ENCODE peak calls at places on chromosomes 16 and 17, in eight cellular contexts. W is AG04450; K is A549; G is CD4-positive, alpha-beta T cell; A is psoas muscle; Y is ovary; Q is substantia nigra; C is HCT116. H is an unnamed sample.

GRCh38 chr16:1301562-1301961 is 7.9 kb upstream of the UBE2I start:
- DNase-seq in W (no peak), K (no peak), G (no peak), A (no peak), Y (no peak), Q (no peak), C (no peak), H (no peak)

GRCh38 chr17:7875804-7876203 is 12.8 kb upstream of the CHD3 start:
- DNase-seq in W (no peak), K (no peak), G (no peak), A (no peak), Y (no peak), Q (no peak), C (no peak), H (no peak)

GRCh38 chr17:45172541-45173286 is 11.0 kb downstream of the HEXIM2 start:
- DNase-seq in W (no peak), K (peak), G (peak), A (peak), Y (peak), Q (peak), C (peak), H (peak)

GRCh38 chr16:58329147-58329546 is 34.3 kb upstream of the PRSS54 start:
- DNase-seq in W (no peak), K (no peak), G (no peak), A (no peak), Y (no peak), Q (no peak), C (no peak), H (no peak)

GRCh38 chr16:85146532-85146797 is 34.2 kb upstream of the CIBAR2 start:
- DNase-seq in W (no peak), K (no peak), G (no peak), A (no peak), Y (no peak), Q (no peak), C (no peak), H (no peak)

GRCh38 chr17:28317965-28318758 is 838 bp upstream of the TMEM97 start:
- DNase-seq in W (no peak), K (no peak), G (no peak), A (no peak), Y (peak), Q (no peak), C (no peak), H (no peak)

GRCh38 chr16:74626741-74627416 is 20.0 kb upstream of the GLG1 start:
- DNase-seq in W (no peak), K (no peak), G (no peak), A (no peak), Y (no peak), Q (no peak), C (no peak), H (no peak)

GRCh38 chr17:70767102-70767701 is 597.9 kb downstream of the KCNJ2 start:
- DNase-seq in W (peak), K (peak), G (no peak), A (no peak), Y (no peak), Q (no peak), C (peak), H (no peak)

GRCh38 chr17:79179334-79179733 is 104.7 kb downstream of the ENGASE start:
- DNase-seq in W (no peak), K (no peak), G (no peak), A (no peak), Y (no peak), Q (no peak), C (no peak), H (no peak)

GRCh38 chr16:17768257-17768656 is 297.5 kb upstream of the XYLT1 start:
- DNase-seq in W (no peak), K (no peak), G (no peak), A (no peak), Y (no peak), Q (no peak), C (no peak), H (no peak)

GRCh38 chr16:57642368-57643135 is 14.1 kb downstream of the ADGRG1 start:
- DNase-seq in W (no peak), K (no peak), G (no peak), A (no peak), Y (no peak), Q (no peak), C (no peak), H (no peak)

GRCh38 chr16:19284207-19284606 is 1.3 kb upstream of the CLEC19A start:
- DNase-seq in W (no peak), K (peak), G (no peak), A (no peak), Y (no peak), Q (no peak), C (peak), H (no peak)

GRCh38 chr16:57140866-57141668 is 44.8 kb downstream of the PSME3IP1 start:
- DNase-seq in W (no peak), K (no peak), G (no peak), A (no peak), Y (peak), Q (no peak), C (no peak), H (no peak)

GRCh38 chr17:13557077-13557476 is 44.7 kb downstream of the HS3ST3A1 start:
- DNase-seq in W (peak), K (no peak), G (no peak), A (no peak), Y (no peak), Q (no peak), C (no peak), H (no peak)

GRCh38 chr17:28467456-28468025 is 5.9 kb upstream of the SLC13A2 start:
- DNase-seq in W (peak), K (no peak), G (no peak), A (no peak), Y (no peak), Q (no peak), C (no peak), H (no peak)

GRCh38 chr16:4613636-4614570 is 785 bp downstream of the UBALD1 start:
- DNase-seq in W (no peak), K (peak), G (no peak), A (peak), Y (peak), Q (no peak), C (no peak), H (peak)

GRCh38 chr16:53091508-53092211 is 36.9 kb downstream of the CHD9 start:
- DNase-seq in W (peak), K (no peak), G (no peak), A (peak), Y (no peak), Q (peak), C (no peak), H (peak)

GRCh38 chr17:55549140-55549539 is 37.9 kb upstream of the SMIM36 start:
- DNase-seq in W (no peak), K (peak), G (no peak), A (no peak), Y (no peak), Q (no peak), C (peak), H (no peak)

GRCh38 chr16:66842765-66843164 is 1.4 kb upstream of the CA7 start:
- DNase-seq in W (no peak), K (no peak), G (no peak), A (no peak), Y (no peak), Q (no peak), C (no peak), H (no peak)

GRCh38 chr16:15874745-15875314 is 13.6 kb downstream of the CEP20 start:
- DNase-seq in W (peak), K (peak), G (no peak), A (peak), Y (peak), Q (peak), C (peak), H (peak)

GRCh38 chr17:82065193-82065637 is 389 bp downstream of the DUS1L start:
- DNase-seq in W (no peak), K (no peak), G (no peak), A (peak), Y (no peak), Q (no peak), C (no peak), H (no peak)

GRCh38 chr17:82062984-82063368 is 2.6 kb downstream of the DUS1L start:
- DNase-seq in W (no peak), K (no peak), G (no peak), A (peak), Y (no peak), Q (no peak), C (no peak), H (no peak)

GRCh38 chr17:82064433-82065192 is 991 bp downstream of the DUS1L start:
- DNase-seq in W (no peak), K (no peak), G (no peak), A (peak), Y (no peak), Q (no peak), C (no peak), H (no peak)

GRCh38 chr17:82062076-82062983 is 3.3 kb downstream of the DUS1L start:
- DNase-seq in W (no peak), K (no peak), G (no peak), A (peak), Y (no peak), Q (no peak), C (no peak), H (no peak)

DNA sequence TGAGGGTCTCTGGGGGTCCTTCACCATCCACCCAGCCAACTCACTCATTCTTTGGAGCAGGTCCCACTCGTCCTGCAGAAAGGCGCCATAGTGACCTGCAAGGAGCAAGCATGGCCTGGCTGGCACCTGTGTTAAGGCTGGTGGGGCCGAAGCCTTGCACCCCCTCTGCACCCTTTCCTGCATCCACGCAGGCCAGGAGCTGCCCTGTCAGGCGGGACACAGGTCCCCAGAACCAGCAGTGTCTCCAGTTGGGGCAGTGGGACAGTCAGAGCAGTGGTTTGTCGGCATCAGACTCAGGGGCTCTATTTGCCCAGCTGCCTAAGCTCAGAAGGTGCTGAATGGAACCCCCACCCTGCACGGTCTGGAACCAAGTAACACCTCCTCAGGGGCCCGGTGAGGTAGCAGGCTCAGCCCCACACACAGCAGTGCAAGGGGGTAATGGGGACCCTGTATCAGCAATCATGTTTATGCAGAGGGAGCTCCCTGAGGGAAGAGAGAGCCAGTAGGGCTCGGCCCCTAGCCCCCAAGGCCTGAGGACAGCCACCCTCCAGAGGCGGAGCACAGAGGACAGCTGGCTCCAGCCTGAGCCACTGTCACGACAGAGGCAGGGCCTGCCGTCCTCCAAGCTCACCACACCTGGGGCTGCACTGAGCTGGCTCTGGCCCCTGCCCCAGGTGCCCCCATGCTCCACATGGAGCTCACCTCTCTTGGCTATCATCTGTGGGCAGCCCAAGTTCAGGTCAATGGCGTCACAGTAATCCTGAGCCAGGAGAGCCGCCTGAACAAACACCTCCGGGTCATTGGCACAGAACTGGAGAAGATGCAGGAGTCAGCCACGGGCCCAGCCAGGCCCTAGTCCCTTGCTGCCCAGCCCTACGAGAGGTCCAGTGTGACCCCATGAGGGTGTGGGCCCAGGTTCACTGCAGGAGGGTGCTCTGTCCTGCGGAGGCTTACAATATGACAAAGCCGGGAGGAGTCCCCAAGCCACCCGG is 1.9 kb downstream of the DUS1L start:
- DNase-seq in W (no peak), K (no peak), G (no peak), A (peak), Y (no peak), Q (no peak), C (no peak), H (no peak)
- H3K27ac ChIP-seq in W (no peak), K (no peak), G (no peak), A (no peak), Y (no peak), Q (no peak), C (peak), H (no peak)

GRCh38 chr17:36195474-36196098 is 972 bp downstream of the CCL3L1 start:
- DNase-seq in W (no peak), K (no peak), G (no peak), A (no peak), Y (no peak), Q (no peak), C (no peak), H (no peak)
- H3K27ac ChIP-seq in W (no peak), K (no peak), G (no peak), A (no peak), Y (no peak), Q (no peak), C (no peak), H (no peak)

DNA sequence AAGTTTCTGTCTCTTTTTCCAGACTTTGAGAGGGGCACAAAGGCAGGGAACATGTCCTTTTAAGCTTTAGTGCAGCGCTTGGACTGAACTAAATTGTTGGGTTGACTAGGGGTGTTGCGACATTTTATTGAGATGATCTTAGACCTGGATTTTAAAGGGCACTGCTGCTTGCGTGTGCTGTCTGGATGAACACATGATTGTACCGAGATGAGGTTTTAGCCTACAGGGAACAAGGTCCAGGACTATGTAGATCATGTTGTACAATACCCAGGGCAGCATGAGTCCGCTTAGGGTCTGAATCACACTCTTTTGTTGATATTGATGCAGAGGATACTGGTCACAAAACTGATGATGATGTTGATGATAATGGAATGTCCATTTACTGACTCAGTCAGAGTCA is 5.2 kb upstream of the RGS9 start:
- DNase-seq in W (peak), K (peak), G (no peak), A (no peak), Y (no peak), Q (no peak), C (no peak), H (no peak)
- H3K27ac ChIP-seq in W (no peak), K (peak), G (no peak), A (no peak), Y (no peak), Q (no peak), C (no peak), H (no peak)

DNA sequence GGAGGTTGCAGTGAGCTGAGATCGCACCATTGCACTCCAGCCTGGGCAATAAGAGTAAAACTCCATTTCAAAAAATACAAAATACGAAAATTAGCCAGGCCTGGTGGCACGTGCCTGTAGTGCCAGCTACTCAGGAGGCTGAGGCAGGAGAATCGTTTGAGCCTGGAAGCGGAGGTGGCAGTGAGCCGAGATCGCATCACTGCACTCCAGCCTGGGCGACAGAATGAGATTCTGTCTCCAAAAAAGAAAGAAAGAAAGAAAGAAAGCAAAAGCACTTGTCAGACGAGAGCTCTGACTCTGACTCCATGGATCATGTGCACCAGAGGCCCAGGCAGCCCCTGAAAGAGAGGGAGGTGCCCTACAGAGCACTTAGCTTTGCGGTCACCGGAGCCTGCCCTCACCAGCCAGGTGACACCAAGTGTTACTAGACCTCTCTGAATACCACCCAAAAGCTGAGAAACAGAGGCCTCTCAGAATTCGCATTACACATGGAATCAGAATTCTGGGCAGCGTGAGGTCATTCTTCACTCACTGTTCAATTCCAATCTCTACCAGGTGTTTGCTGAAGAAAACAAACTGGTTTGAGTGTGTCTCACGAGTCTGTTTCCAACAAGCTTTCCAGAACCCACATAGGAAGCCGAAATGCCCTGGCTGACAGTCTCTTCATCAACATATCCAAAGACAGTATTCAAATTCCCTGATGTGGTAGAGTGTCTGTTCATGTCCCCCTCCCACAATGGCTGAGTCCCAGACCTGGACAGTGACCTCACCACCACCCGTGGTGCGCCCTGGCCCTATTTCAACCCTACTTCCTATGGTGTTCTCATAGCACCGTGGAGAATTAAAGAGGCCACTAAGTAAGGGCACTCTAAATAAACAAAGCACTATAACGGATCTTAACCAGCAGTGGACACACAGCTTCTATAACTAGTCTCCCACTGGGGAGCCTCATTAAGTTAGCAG is 1.5 kb downstream of the FLCN start:
- DNase-seq in W (no peak), K (no peak), G (no peak), A (peak), Y (no peak), Q (no peak), C (no peak), H (no peak)
- H3K27ac ChIP-seq in W (peak), K (peak), G (no peak), A (peak), Y (no peak), Q (peak), C (no peak), H (peak)

GRCh38 chr17:57549996-57550395 is 195.1 kb downstream of the CCDC182 start:
- DNase-seq in W (no peak), K (no peak), G (no peak), A (no peak), Y (no peak), Q (no peak), C (no peak), H (no peak)
- H3K27ac ChIP-seq in W (no peak), K (no peak), G (no peak), A (no peak), Y (no peak), Q (peak), C (no peak), H (peak)

DNA sequence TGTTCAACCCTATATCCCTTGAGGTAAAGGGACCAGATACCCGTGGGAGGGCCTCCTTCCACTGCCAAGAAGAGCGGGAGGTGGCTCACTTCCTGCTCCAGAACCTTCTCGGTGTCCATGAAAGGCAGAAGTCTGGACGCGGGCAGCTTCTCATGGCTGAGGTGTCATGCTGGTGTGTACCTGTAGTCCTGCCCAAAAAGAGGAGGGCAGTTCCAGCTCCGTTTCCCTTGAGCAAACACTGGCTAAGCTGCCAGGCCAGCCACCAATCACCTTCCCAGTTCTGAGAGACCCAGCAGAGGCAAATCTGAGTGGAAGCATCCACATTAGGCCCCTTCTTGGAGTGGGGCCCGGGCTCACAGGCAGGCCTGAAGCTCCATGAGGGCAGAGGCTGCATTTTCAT is 5.6 kb downstream of the TMEM11 start:
- DNase-seq in W (no peak), K (no peak), G (no peak), A (no peak), Y (no peak), Q (no peak), C (no peak), H (no peak)
- H3K27ac ChIP-seq in W (no peak), K (no peak), G (no peak), A (peak), Y (no peak), Q (no peak), C (no peak), H (no peak)

DNA sequence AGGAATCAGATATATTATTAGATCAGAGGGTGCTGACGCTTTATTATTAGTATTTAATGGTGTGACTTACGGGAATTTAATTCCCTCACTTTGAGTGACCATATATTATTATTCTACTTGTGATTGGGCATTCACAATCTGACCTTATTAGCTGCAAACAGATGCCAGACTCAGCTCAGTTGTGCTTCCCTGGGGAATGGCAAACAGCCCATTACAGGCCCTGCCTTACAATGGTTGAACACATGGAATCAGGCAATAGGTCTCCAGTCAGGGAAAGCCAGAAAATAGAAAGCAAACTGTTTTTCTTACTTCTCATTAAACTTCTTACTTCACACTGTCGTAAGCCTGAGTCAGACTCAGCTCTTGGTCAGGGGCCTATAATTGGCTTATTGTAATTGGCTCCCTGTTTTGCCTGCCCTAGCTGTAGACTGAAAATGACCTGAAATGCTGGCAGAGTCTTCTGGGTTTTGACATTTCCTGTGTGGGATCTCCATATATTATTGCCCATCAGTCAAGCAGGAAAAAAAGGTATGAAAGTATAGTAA is 77.0 kb upstream of the CA10 start:
- DNase-seq in W (no peak), K (no peak), G (no peak), A (no peak), Y (no peak), Q (no peak), C (no peak), H (no peak)
- H3K27ac ChIP-seq in W (no peak), K (no peak), G (no peak), A (no peak), Y (no peak), Q (no peak), C (no peak), H (no peak)

DNA sequence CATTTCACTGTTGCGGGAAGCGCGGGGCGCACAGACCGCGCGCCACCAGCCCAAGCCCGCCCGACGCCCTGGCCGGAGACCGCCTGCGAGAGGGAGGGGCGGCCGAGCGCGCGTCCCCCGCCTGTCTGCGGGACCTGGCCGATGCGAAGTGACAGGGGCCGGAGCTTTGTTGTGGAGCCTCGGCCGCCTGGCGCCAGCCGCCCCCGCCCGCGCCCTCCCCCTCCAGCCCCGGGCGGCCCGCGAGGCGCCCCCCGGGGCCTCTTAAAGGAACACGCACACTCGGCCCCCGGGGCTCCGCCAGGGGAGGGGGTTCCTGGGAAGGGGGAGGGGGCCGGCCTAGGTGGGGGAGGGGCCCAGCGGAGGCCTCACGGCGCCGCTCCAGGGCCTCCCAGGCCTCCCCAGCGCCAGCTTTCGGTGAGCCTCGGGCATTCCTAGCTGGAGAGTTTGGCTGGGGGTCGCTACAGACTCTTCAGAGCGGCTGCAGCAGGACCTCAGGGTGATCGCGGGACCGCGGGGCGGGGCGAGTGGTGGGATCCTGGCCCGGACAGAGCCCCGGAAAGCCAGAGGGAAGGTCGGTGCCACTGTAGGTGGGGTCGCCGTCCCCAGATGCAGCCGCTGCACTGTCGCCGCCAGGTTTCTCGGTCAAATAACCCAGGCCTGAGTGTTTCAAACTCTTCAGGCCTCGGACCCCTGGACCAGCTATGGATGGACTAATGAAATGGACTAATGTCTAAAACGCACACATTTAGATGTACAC is 2.4 kb upstream of the TBX2 start:
- DNase-seq in W (no peak), K (no peak), G (no peak), A (peak), Y (no peak), Q (no peak), C (no peak), H (no peak)
- H3K27ac ChIP-seq in W (peak), K (no peak), G (no peak), A (peak), Y (peak), Q (no peak), C (no peak), H (no peak)

H was measured in caudate nucleus.